ENCODE peak calls at places on chromosomes 7 and 10, in nine cellular contexts. T is left colon; Y is upper lobe of left lung; Z is suprapubic skin; E is activated CD4-positive, alpha-beta T cell treated with anti-CD3 and anti-CD28 coated beads for 24 hours; N is stimulated activated CD4-positive, alpha-beta T cell treated with anti-CD3 and anti-CD28 coated beads, Interleukin-1b, Interleukin-23, amount 100 ng/mL, for 24 hours; L is effector CD4-positive, alpha-beta T cell; X is C1 segment of cervical spinal cord; A is NCI-H2081. J is an unnamed sample.

GRCh38 chr10:24449334-24449740 is 240.4 kb downstream of the KIAA1217 start:
- DNase-seq in T (no peak), Y (no peak), Z (no peak), E (no peak), N (no peak), L (no peak), X (no peak), A (no peak), J (no peak)

GRCh38 chr7:17625038-17625437 is 315.3 kb downstream of the SNX13 start:
- DNase-seq in T (no peak), Y (no peak), Z (no peak), E (no peak), N (no peak), L (no peak), X (no peak), A (no peak), J (no peak)

GRCh38 chr7:121016976-121017375 is 28.5 kb downstream of the CPED1 start:
- DNase-seq in T (no peak), Y (no peak), Z (no peak), E (no peak), N (no peak), L (no peak), X (no peak), A (no peak), J (no peak)

GRCh38 chr7:99459087-99459486 is 6.9 kb downstream of the ATP5MF start:
- DNase-seq in T (no peak), Y (no peak), Z (no peak), E (no peak), N (no peak), L (no peak), X (no peak), A (no peak), J (no peak)

GRCh38 chr7:33494473-33494872 is 365.1 kb downstream of the BBS9 start:
- DNase-seq in T (no peak), Y (no peak), Z (no peak), E (no peak), N (no peak), L (no peak), X (no peak), A (peak), J (no peak)

GRCh38 chr7:75054744-75055527 is 18.7 kb downstream of the RCC1L start:
- DNase-seq in T (peak), Y (peak), Z (no peak), E (no peak), N (no peak), L (no peak), X (peak), A (no peak), J (no peak)

GRCh38 chr7:129438839-129439640 is 4.8 kb downstream of the STRIP2 start:
- DNase-seq in T (no peak), Y (no peak), Z (no peak), E (peak), N (peak), L (no peak), X (no peak), A (no peak), J (no peak)

GRCh38 chr10:111117528-111118277 is 40.9 kb downstream of the ADRA2A start:
- DNase-seq in T (no peak), Y (no peak), Z (peak), E (no peak), N (no peak), L (no peak), X (no peak), A (no peak), J (peak)

GRCh38 chr7:76358053-76358477 is 726 bp downstream of the YWHAG start:
- DNase-seq in T (peak), Y (peak), Z (peak), E (peak), N (no peak), L (peak), X (peak), A (peak), J (no peak)

GRCh38 chr10:104300002-104300735 is 31.2 kb downstream of the GSTO2 start:
- DNase-seq in T (no peak), Y (no peak), Z (no peak), E (no peak), N (no peak), L (no peak), X (no peak), A (no peak), J (no peak)

GRCh38 chr7:104655592-104655991 is 327.2 kb downstream of the LHFPL3 start:
- DNase-seq in T (no peak), Y (no peak), Z (no peak), E (no peak), N (no peak), L (no peak), X (no peak), A (no peak), J (no peak)

GRCh38 chr10:98560585-98560984 is 113.8 kb upstream of the HPS1 start:
- DNase-seq in T (no peak), Y (no peak), Z (no peak), E (no peak), N (no peak), L (no peak), X (no peak), A (no peak), J (no peak)

GRCh38 chr7:17233643-17234397 is 64.6 kb upstream of the AHR start:
- DNase-seq in T (no peak), Y (no peak), Z (no peak), E (no peak), N (no peak), L (peak), X (no peak), A (no peak), J (peak)

GRCh38 chr10:14087585-14087984 is 243.1 kb downstream of the FRMD4A start:
- DNase-seq in T (no peak), Y (no peak), Z (no peak), E (no peak), N (no peak), L (no peak), X (no peak), A (no peak), J (no peak)

GRCh38 chr10:51031995-51032394 is 42.3 kb upstream of the PRKG1 start:
- DNase-seq in T (no peak), Y (no peak), Z (no peak), E (no peak), N (no peak), L (no peak), X (no peak), A (no peak), J (no peak)

GRCh38 chr7:43470110-43470509 is 112.8 kb upstream of the STK17A start:
- DNase-seq in T (no peak), Y (no peak), Z (no peak), E (no peak), N (no peak), L (no peak), X (no peak), A (no peak), J (no peak)

GRCh38 chr10:124524991-124525653 is 63.5 kb downstream of the LHPP start:
- DNase-seq in T (peak), Y (peak), Z (peak), E (no peak), N (no peak), L (no peak), X (peak), A (no peak), J (no peak)

GRCh38 chr7:118195837-118196474 is 12.0 kb downstream of the LSM8 start:
- DNase-seq in T (peak), Y (peak), Z (no peak), E (peak), N (no peak), L (peak), X (peak), A (peak), J (no peak)

GRCh38 chr10:99329238-99329890 is at the start of gene CNNM1:
- DNase-seq in T (peak), Y (no peak), Z (peak), E (no peak), N (no peak), L (no peak), X (no peak), A (peak), J (no peak)

GRCh38 chr10:5559642-5560141 is 34.9 kb downstream of the CALML3 start:
- DNase-seq in T (no peak), Y (no peak), Z (peak), E (no peak), N (no peak), L (no peak), X (no peak), A (no peak), J (peak)

GRCh38 chr10:84901885-84902284 is 573.5 kb downstream of the CCSER2 start:
- DNase-seq in T (no peak), Y (no peak), Z (no peak), E (no peak), N (no peak), L (no peak), X (no peak), A (no peak), J (no peak)

GRCh38 chr10:26890956-26891355 is 30.2 kb upstream of the ABI1 start:
- DNase-seq in T (peak), Y (no peak), Z (no peak), E (peak), N (no peak), L (no peak), X (peak), A (peak), J (no peak)